ENCODE peak calls at places on chromosomes 13 and 19, in four cellular contexts. One of them, this sample, is unnamed.

GRCh38 chr19:53652476-53652875 is 20.7 kb downstream of the DPRX start:
- DNase-seq in CD4-positive, CD25-positive, alpha-beta regulatory T cell: no peak
- DNase-seq in ascending aorta: no peak
- DNase-seq in transverse colon: no peak
- DNase-seq in this sample: no peak

GRCh38 chr19:13100031-13100588 is 2.5 kb downstream of the LYL1 start:
- DNase-seq in CD4-positive, CD25-positive, alpha-beta regulatory T cell: peak
- DNase-seq in transverse colon: no peak
- DNase-seq in ascending aorta: peak
- DNase-seq in this sample: no peak

GRCh38 chr19:42352216-42352892 is 26.9 kb downstream of the MEGF8 start:
- DNase-seq in transverse colon: no peak
- DNase-seq in CD4-positive, CD25-positive, alpha-beta regulatory T cell: no peak
- DNase-seq in ascending aorta: no peak
- DNase-seq in this sample: no peak

GRCh38 chr13:43441916-43442315 is 344.9 kb downstream of the ENOX1 start:
- DNase-seq in CD4-positive, CD25-positive, alpha-beta regulatory T cell: no peak
- DNase-seq in transverse colon: no peak
- DNase-seq in ascending aorta: no peak
- DNase-seq in this sample: no peak

GRCh38 chr13:93559718-93560117 is 333.1 kb downstream of the GPC6 start:
- DNase-seq in CD4-positive, CD25-positive, alpha-beta regulatory T cell: no peak
- DNase-seq in ascending aorta: no peak
- DNase-seq in transverse colon: no peak
- DNase-seq in this sample: no peak

GRCh38 chr13:23687614-23688013 is 117.4 kb downstream of the TNFRSF19 start:
- DNase-seq in ascending aorta: no peak
- DNase-seq in CD4-positive, CD25-positive, alpha-beta regulatory T cell: no peak
- DNase-seq in transverse colon: no peak
- DNase-seq in this sample: no peak

GRCh38 chr19:15923702-15924101 is 10.6 kb downstream of the CYP4F11 start:
- DNase-seq in transverse colon: peak
- DNase-seq in ascending aorta: no peak
- DNase-seq in CD4-positive, CD25-positive, alpha-beta regulatory T cell: no peak
- DNase-seq in this sample: no peak

GRCh38 chr13:20780318-20780717 is 6.6 kb upstream of the EEF1AKMT1 start:
- DNase-seq in transverse colon: no peak
- DNase-seq in CD4-positive, CD25-positive, alpha-beta regulatory T cell: no peak
- DNase-seq in ascending aorta: no peak
- DNase-seq in this sample: no peak

GRCh38 chr19:56403261-56403660 is 871 bp upstream of the ZNF583 start:
- DNase-seq in CD4-positive, CD25-positive, alpha-beta regulatory T cell: no peak
- DNase-seq in ascending aorta: no peak
- DNase-seq in transverse colon: no peak
- DNase-seq in this sample: no peak

GRCh38 chr13:40394304-40394983 is 272.0 kb downstream of the FOXO1 start:
- DNase-seq in CD4-positive, CD25-positive, alpha-beta regulatory T cell: no peak
- DNase-seq in ascending aorta: no peak
- DNase-seq in transverse colon: no peak
- DNase-seq in this sample: no peak

GRCh38 chr13:26759907-26760834 is at the start of gene GPR12:
- DNase-seq in transverse colon: no peak
- DNase-seq in CD4-positive, CD25-positive, alpha-beta regulatory T cell: no peak
- DNase-seq in ascending aorta: no peak
- DNase-seq in this sample: no peak

GRCh38 chr13:113976711-113977684 is 3.1 kb upstream of the C13orf46 start:
- DNase-seq in CD4-positive, CD25-positive, alpha-beta regulatory T cell: no peak
- DNase-seq in transverse colon: no peak
- DNase-seq in ascending aorta: no peak
- DNase-seq in this sample: peak

GRCh38 chr19:11931051-11931450 is 6.1 kb downstream of the ZNF700 start:
- DNase-seq in CD4-positive, CD25-positive, alpha-beta regulatory T cell: no peak
- DNase-seq in transverse colon: peak
- DNase-seq in ascending aorta: no peak
- DNase-seq in this sample: no peak

GRCh38 chr13:97946951-97947588 is 6.4 kb upstream of the IPO5 start:
- DNase-seq in ascending aorta: no peak
- DNase-seq in CD4-positive, CD25-positive, alpha-beta regulatory T cell: no peak
- DNase-seq in transverse colon: no peak
- DNase-seq in this sample: no peak

GRCh38 chr13:21616880-21617279 is 12.9 kb upstream of the MICU2 start:
- DNase-seq in ascending aorta: no peak
- DNase-seq in transverse colon: peak
- DNase-seq in CD4-positive, CD25-positive, alpha-beta regulatory T cell: no peak
- DNase-seq in this sample: no peak

GRCh38 chr19:33700408-33700757 is 78.6 kb downstream of the CHST8 start:
- DNase-seq in transverse colon: no peak
- DNase-seq in ascending aorta: no peak
- DNase-seq in CD4-positive, CD25-positive, alpha-beta regulatory T cell: no peak
- DNase-seq in this sample: no peak

GRCh38 chr19:10290439-10290875 is 705 bp downstream of the ICAM5 start:
- DNase-seq in transverse colon: peak
- DNase-seq in ascending aorta: no peak
- DNase-seq in CD4-positive, CD25-positive, alpha-beta regulatory T cell: no peak
- DNase-seq in this sample: no peak

GRCh38 chr13:73880365-73880764 is 253.8 kb downstream of the KLF12 start:
- DNase-seq in CD4-positive, CD25-positive, alpha-beta regulatory T cell: no peak
- DNase-seq in ascending aorta: no peak
- DNase-seq in transverse colon: no peak
- DNase-seq in this sample: no peak

GRCh38 chr19:36973844-36974195 is 57.7 kb downstream of the ZNF568 start:
- DNase-seq in CD4-positive, CD25-positive, alpha-beta regulatory T cell: no peak
- DNase-seq in ascending aorta: no peak
- DNase-seq in transverse colon: no peak
- DNase-seq in this sample: no peak

GRCh38 chr13:30766957-30767603 is 31.7 kb downstream of the ALOX5AP start:
- DNase-seq in ascending aorta: no peak
- DNase-seq in CD4-positive, CD25-positive, alpha-beta regulatory T cell: no peak
- DNase-seq in transverse colon: no peak
- DNase-seq in this sample: no peak

GRCh38 chr19:54457773-54458647 is 5.6 kb downstream of the LENG9 start:
- DNase-seq in transverse colon: no peak
- DNase-seq in CD4-positive, CD25-positive, alpha-beta regulatory T cell: no peak
- DNase-seq in ascending aorta: no peak
- DNase-seq in this sample: no peak

GRCh38 chr13:45496942-45497341 is 32.2 kb downstream of the COG3 start:
- DNase-seq in CD4-positive, CD25-positive, alpha-beta regulatory T cell: no peak
- DNase-seq in transverse colon: no peak
- DNase-seq in ascending aorta: no peak
- DNase-seq in this sample: no peak

GRCh38 chr13:45503658-45504057 is 38.9 kb downstream of the COG3 start:
- DNase-seq in CD4-positive, CD25-positive, alpha-beta regulatory T cell: no peak
- DNase-seq in ascending aorta: no peak
- DNase-seq in transverse colon: no peak
- DNase-seq in this sample: no peak

GRCh38 chr13:45500492-45501174 is 35.9 kb downstream of the COG3 start:
- DNase-seq in ascending aorta: no peak
- DNase-seq in transverse colon: no peak
- DNase-seq in CD4-positive, CD25-positive, alpha-beta regulatory T cell: no peak
- DNase-seq in this sample: no peak

GRCh38 chr13:45506811-45507210 is 42.1 kb downstream of the COG3 start:
- DNase-seq in CD4-positive, CD25-positive, alpha-beta regulatory T cell: no peak
- DNase-seq in transverse colon: no peak
- DNase-seq in ascending aorta: no peak
- DNase-seq in this sample: no peak

DNA sequence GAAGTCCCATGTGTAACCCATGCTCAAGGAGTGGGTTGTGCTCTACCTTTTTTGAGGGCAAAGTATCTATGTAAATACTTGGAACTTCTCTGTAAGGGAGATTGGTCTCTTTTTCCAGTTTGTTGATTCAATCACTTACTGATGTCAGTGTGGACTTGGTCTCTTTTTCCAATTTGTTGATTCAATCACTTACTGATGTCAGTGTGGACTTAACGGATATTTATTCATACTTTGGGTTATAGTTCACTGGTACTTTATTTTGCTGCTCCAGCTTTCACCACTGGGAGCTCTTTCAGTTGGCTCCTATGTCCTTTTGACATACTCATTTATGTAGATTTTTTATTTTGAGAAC is 36.4 kb downstream of the COG3 start:
- DNase-seq in ascending aorta: no peak
- DNase-seq in CD4-positive, CD25-positive, alpha-beta regulatory T cell: no peak
- DNase-seq in transverse colon: no peak
- DNase-seq in this sample: no peak
- H3K4me3 ChIP-seq in ascending aorta: no peak
- H3K4me3 ChIP-seq in CD4-positive, CD25-positive, alpha-beta regulatory T cell: no peak
- H3K4me3 ChIP-seq in transverse colon: no peak
- H3K4me3 ChIP-seq in this sample: no peak

DNA sequence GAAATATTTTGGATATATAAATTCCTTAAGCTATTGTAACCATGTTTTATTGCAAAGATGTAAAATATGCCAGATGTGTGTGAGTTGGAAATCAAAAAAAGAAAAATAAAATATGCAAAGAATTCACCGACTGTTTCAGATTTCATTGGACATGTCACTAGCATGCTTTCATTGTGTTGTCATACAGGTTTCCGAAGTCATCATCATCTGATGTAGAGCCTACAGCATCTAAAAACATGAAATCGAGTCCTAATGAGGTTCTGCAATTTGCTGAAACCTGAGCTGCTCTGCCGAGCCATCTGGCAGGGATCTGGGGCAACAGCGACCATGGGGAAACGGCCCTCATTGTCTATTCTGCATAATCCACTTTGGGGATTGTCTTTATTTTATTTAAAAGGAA is 196.1 kb upstream of the MAB21L1 start:
- DNase-seq in transverse colon: no peak
- DNase-seq in CD4-positive, CD25-positive, alpha-beta regulatory T cell: no peak
- DNase-seq in ascending aorta: no peak
- DNase-seq in this sample: no peak
- H3K4me3 ChIP-seq in transverse colon: no peak
- H3K4me3 ChIP-seq in CD4-positive, CD25-positive, alpha-beta regulatory T cell: no peak
- H3K4me3 ChIP-seq in ascending aorta: no peak
- H3K4me3 ChIP-seq in this sample: no peak

GRCh38 chr19:2519482-2519881 is 43.6 kb downstream of the GADD45B start:
- DNase-seq in ascending aorta: no peak
- DNase-seq in CD4-positive, CD25-positive, alpha-beta regulatory T cell: no peak
- DNase-seq in transverse colon: no peak
- DNase-seq in this sample: no peak
- H3K4me3 ChIP-seq in ascending aorta: no peak
- H3K4me3 ChIP-seq in CD4-positive, CD25-positive, alpha-beta regulatory T cell: no peak
- H3K4me3 ChIP-seq in transverse colon: no peak
- H3K4me3 ChIP-seq in this sample: no peak

DNA sequence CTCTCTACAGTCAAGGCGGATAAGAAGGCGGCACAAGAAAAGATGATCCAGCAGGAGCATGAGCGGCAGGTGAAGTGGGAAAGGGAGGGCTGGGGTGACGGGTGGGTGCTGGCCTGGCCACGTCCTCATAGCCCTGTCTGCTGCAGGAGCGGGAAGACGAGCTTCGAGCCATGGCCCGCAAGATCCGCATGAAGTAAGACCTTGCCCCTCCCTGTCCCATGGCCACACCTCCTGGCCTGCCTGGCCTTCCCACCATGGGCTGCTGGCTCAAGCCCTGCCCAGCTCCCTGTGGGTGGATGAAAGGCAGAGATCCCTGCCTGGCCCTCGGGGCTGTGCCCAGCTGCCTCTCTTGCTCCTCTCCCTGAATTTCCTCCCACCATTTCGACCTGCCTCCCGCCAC is 7.2 kb downstream of the ZNF296 start:
- DNase-seq in ascending aorta: no peak
- DNase-seq in transverse colon: no peak
- DNase-seq in CD4-positive, CD25-positive, alpha-beta regulatory T cell: no peak
- DNase-seq in this sample: no peak
- H3K4me3 ChIP-seq in ascending aorta: no peak
- H3K4me3 ChIP-seq in transverse colon: no peak
- H3K4me3 ChIP-seq in CD4-positive, CD25-positive, alpha-beta regulatory T cell: no peak
- H3K4me3 ChIP-seq in this sample: no peak

DNA sequence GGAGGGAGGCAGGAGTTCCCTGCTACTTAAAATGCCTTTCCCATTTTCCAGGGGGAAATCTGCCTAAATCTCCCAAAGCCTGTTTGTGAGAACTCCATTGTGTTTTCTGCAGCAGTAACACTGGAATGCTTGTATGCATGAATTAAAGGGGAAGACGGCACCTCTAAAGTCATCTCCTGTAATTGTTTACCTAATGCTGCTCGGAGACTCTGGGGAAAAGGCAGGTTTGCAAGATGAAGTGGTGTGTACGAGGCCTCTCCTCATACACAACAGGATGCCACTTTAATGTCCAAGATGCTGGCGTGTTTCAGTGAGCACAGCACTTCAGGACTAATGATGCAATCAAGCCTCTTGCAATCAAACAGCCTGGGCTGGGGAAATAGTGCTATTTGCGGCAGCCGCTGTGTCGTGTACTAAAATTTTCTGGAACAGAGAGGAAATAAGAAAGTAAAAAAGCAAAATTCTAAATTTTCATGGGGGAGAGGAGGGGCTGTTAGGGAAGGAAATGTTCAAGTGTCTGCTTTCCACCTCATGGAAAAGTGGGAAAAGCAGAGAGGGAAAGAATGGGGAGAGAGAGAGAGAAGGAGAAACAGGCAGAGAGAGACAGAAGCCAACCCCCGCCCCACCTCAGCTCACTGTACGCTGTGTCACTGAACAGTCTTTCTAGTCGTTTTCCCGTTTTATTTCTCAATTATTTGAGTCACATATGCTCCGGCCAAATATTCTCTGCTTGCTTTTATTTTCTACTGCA is 32.9 kb downstream of the TSHZ3 start:
- DNase-seq in ascending aorta: peak
- DNase-seq in transverse colon: peak
- DNase-seq in CD4-positive, CD25-positive, alpha-beta regulatory T cell: no peak
- DNase-seq in this sample: peak
- H3K4me3 ChIP-seq in ascending aorta: no peak
- H3K4me3 ChIP-seq in transverse colon: no peak
- H3K4me3 ChIP-seq in CD4-positive, CD25-positive, alpha-beta regulatory T cell: no peak
- H3K4me3 ChIP-seq in this sample: no peak